ENCODE peak calls at places on chromosomes 5 and 9, in ten cellular contexts. One of them, this sample, is unnamed.
A peak's percentile ranks its signal among the peaks of the same experiment; 100 is the strongest.

GRCh38 chr5:93279292-93279974 is 301.6 kb downstream of the NR2F1-AS1 start:
- DNase-seq in aorta: no peak
- DNase-seq in prostate gland: no peak
- DNase-seq in transverse colon: no peak
- DNase-seq in HCT116: no peak
- DNase-seq in testis: no peak
- DNase-seq in body of pancreas: no peak
- DNase-seq in adipocyte: peak; percentile 19
- DNase-seq in small intestine: no peak
- DNase-seq in foreskin fibroblast: no peak
- DNase-seq in this sample: no peak

GRCh38 chr5:134600600-134600999 is 32.0 kb downstream of the SAR1B start:
- DNase-seq in aorta: no peak
- DNase-seq in prostate gland: no peak
- DNase-seq in transverse colon: no peak
- DNase-seq in HCT116: no peak
- DNase-seq in testis: no peak
- DNase-seq in body of pancreas: no peak
- DNase-seq in adipocyte: peak; percentile 60
- DNase-seq in small intestine: no peak
- DNase-seq in foreskin fibroblast: peak; percentile 62
- DNase-seq in this sample: no peak

GRCh38 chr9:106862946-106863740 is at the start of gene ZNF462:
- DNase-seq in aorta: peak; percentile 50
- DNase-seq in prostate gland: peak; percentile 56
- DNase-seq in transverse colon: peak; percentile 47
- DNase-seq in HCT116: no peak
- DNase-seq in testis: peak; percentile 64
- DNase-seq in body of pancreas: peak; percentile 31
- DNase-seq in adipocyte: peak; percentile 85
- DNase-seq in small intestine: peak; percentile 56
- DNase-seq in foreskin fibroblast: no peak
- DNase-seq in this sample: no peak

GRCh38 chr5:74201334-74202081 is 439.0 kb downstream of the ENC1 start:
- DNase-seq in aorta: peak; percentile 61
- DNase-seq in prostate gland: no peak
- DNase-seq in transverse colon: no peak
- DNase-seq in HCT116: no peak
- DNase-seq in testis: peak; percentile 42
- DNase-seq in body of pancreas: peak; percentile 79
- DNase-seq in adipocyte: no peak
- DNase-seq in small intestine: peak; percentile 83
- DNase-seq in foreskin fibroblast: no peak
- DNase-seq in this sample: peak; percentile 86

GRCh38 chr5:112154940-112155686 is 264.0 kb downstream of the EPB41L4A start:
- DNase-seq in aorta: no peak
- DNase-seq in prostate gland: no peak
- DNase-seq in transverse colon: no peak
- DNase-seq in HCT116: no peak
- DNase-seq in testis: no peak
- DNase-seq in body of pancreas: no peak
- DNase-seq in adipocyte: no peak
- DNase-seq in small intestine: no peak
- DNase-seq in foreskin fibroblast: peak; percentile 26
- DNase-seq in this sample: no peak

GRCh38 chr9:127991017-127991756 is 10.4 kb upstream of the EEIG1 start:
- DNase-seq in aorta: no peak
- DNase-seq in prostate gland: no peak
- DNase-seq in transverse colon: peak; percentile 87
- DNase-seq in HCT116: no peak
- DNase-seq in testis: no peak
- DNase-seq in body of pancreas: peak; percentile 81
- DNase-seq in adipocyte: no peak
- DNase-seq in small intestine: peak; percentile 98
- DNase-seq in foreskin fibroblast: no peak
- DNase-seq in this sample: no peak

GRCh38 chr5:116229131-116229530 is 144.3 kb downstream of the COMMD10 start:
- DNase-seq in aorta: no peak
- DNase-seq in prostate gland: no peak
- DNase-seq in transverse colon: no peak
- DNase-seq in HCT116: no peak
- DNase-seq in testis: no peak
- DNase-seq in body of pancreas: no peak
- DNase-seq in adipocyte: no peak
- DNase-seq in small intestine: no peak
- DNase-seq in foreskin fibroblast: no peak
- DNase-seq in this sample: no peak

GRCh38 chr9:21995652-21996275 is 1.2 kb downstream of the CDKN2B-AS1 start:
- DNase-seq in aorta: peak; percentile 69
- DNase-seq in prostate gland: no peak
- DNase-seq in transverse colon: peak; percentile 45
- DNase-seq in HCT116: no peak
- DNase-seq in testis: peak; percentile 59
- DNase-seq in body of pancreas: peak; percentile 30
- DNase-seq in adipocyte: peak; percentile 88
- DNase-seq in small intestine: peak; percentile 41
- DNase-seq in foreskin fibroblast: no peak
- DNase-seq in this sample: no peak

DNA sequence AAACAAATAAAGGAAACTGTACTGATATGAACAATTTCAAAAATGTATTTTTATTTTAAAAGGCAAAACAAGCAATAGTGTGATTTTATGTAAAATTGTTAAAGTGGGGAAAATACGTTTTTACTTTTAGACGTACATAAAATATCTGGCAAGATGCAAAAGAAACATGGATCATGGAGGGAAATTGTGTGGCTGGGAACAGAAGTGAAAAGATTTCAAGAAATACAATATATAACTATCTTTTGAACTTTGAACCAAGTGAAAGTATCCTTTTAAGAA is 1.5 kb upstream of the ZNF367 start:
- DNase-seq in aorta: no peak
- DNase-seq in prostate gland: no peak
- DNase-seq in transverse colon: no peak
- DNase-seq in HCT116: no peak
- DNase-seq in testis: no peak
- DNase-seq in body of pancreas: no peak
- DNase-seq in adipocyte: peak; percentile 4
- DNase-seq in small intestine: peak; percentile 15
- DNase-seq in foreskin fibroblast: no peak
- DNase-seq in this sample: no peak
- H3K4me3 ChIP-seq in aorta: no peak overlapping the region
- H3K4me3 ChIP-seq in prostate gland: peak overlapping the region; percentile 77
- H3K4me3 ChIP-seq in transverse colon: peak overlapping the region; percentile 76
- H3K4me3 ChIP-seq in HCT116: peak overlapping the region; percentile 73
- H3K4me3 ChIP-seq in testis: peak overlapping the region; percentile 80
- H3K4me3 ChIP-seq in body of pancreas: no peak overlapping the region
- H3K4me3 ChIP-seq in adipocyte: peak overlapping the region; percentile 91
- H3K4me3 ChIP-seq in small intestine: no peak overlapping the region
- H3K4me3 ChIP-seq in foreskin fibroblast: peak overlapping the region; percentile 74
- H3K4me3 ChIP-seq in this sample: peak overlapping the region; percentile 78

GRCh38 chr9:137029058-137029922 is 1.3 kb upstream of the ABCA2 start:
- DNase-seq in aorta: peak; percentile 89
- DNase-seq in prostate gland: peak; percentile 53
- DNase-seq in transverse colon: peak; percentile 86
- DNase-seq in HCT116: no peak
- DNase-seq in testis: peak; percentile 83
- DNase-seq in body of pancreas: peak; percentile 76
- DNase-seq in adipocyte: peak; percentile 86
- DNase-seq in small intestine: peak; percentile 60
- DNase-seq in foreskin fibroblast: peak; percentile 35
- DNase-seq in this sample: no peak

GRCh38 chr9:137031904-137032639 is at the start of gene FUT7:
- DNase-seq in aorta: no peak
- DNase-seq in prostate gland: no peak
- DNase-seq in transverse colon: no peak
- DNase-seq in HCT116: no peak
- DNase-seq in testis: no peak
- DNase-seq in body of pancreas: no peak
- DNase-seq in adipocyte: no peak
- DNase-seq in small intestine: peak; percentile 57
- DNase-seq in foreskin fibroblast: no peak
- DNase-seq in this sample: no peak

GRCh38 chr9:137030528-137030927 is 1.4 kb downstream of the FUT7 start:
- DNase-seq in aorta: no peak
- DNase-seq in prostate gland: no peak
- DNase-seq in transverse colon: no peak
- DNase-seq in HCT116: no peak
- DNase-seq in testis: no peak
- DNase-seq in body of pancreas: no peak
- DNase-seq in adipocyte: no peak
- DNase-seq in small intestine: no peak
- DNase-seq in foreskin fibroblast: no peak
- DNase-seq in this sample: no peak

GRCh38 chr9:137030006-137030405 is 1.9 kb downstream of the FUT7 start:
- DNase-seq in aorta: no peak
- DNase-seq in prostate gland: no peak
- DNase-seq in transverse colon: no peak
- DNase-seq in HCT116: no peak
- DNase-seq in testis: no peak
- DNase-seq in body of pancreas: no peak
- DNase-seq in adipocyte: no peak
- DNase-seq in small intestine: no peak
- DNase-seq in foreskin fibroblast: no peak
- DNase-seq in this sample: no peak

DNA sequence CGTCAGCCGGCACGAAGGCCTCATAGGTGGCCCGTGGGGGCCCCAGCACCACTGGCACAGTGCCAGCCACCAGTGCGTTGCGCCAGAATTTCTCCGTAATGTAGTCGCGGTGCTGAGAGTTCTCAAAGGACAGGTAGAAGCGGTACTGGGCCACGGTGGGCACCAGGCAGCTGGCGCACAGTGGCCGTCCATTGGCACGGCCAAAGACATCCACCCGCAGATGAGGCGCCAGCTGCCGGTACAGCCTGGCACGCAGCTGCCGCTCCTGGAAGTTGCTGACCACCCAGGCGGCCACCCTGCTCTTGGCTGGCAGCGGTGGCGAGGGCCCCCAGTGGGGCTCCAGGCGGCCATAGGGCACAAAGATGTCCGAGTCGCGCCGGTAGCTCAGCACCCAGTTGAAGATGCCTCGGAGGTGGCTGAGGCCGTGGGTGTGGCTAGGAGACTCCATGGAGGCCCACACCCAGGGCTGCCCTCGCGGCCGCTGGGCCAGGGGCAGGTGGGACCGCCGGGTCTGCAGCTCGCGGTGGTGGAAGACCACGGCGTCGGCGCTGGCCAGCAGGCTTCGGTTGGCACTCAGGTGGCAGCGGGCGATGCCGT is 859 bp downstream of the FUT7 start:
- DNase-seq in aorta: no peak
- DNase-seq in prostate gland: no peak
- DNase-seq in transverse colon: no peak
- DNase-seq in HCT116: no peak
- DNase-seq in testis: no peak
- DNase-seq in body of pancreas: no peak
- DNase-seq in adipocyte: no peak
- DNase-seq in small intestine: no peak
- DNase-seq in foreskin fibroblast: no peak
- DNase-seq in this sample: no peak
- H3K4me3 ChIP-seq in aorta: no peak overlapping the region
- H3K4me3 ChIP-seq in prostate gland: no peak overlapping the region
- H3K4me3 ChIP-seq in transverse colon: no peak overlapping the region
- H3K4me3 ChIP-seq in HCT116: no peak overlapping the region
- H3K4me3 ChIP-seq in testis: no peak overlapping the region
- H3K4me3 ChIP-seq in body of pancreas: no peak overlapping the region
- H3K4me3 ChIP-seq in adipocyte: no peak overlapping the region
- H3K4me3 ChIP-seq in small intestine: no peak overlapping the region
- H3K4me3 ChIP-seq in foreskin fibroblast: no peak overlapping the region
- H3K4me3 ChIP-seq in this sample: no peak overlapping the region

GRCh38 chr5:42990892-42991291 is 49.2 kb downstream of the ANXA2R start:
- DNase-seq in aorta: no peak
- DNase-seq in prostate gland: no peak
- DNase-seq in transverse colon: no peak
- DNase-seq in HCT116: no peak
- DNase-seq in testis: no peak
- DNase-seq in body of pancreas: no peak
- DNase-seq in adipocyte: no peak
- DNase-seq in small intestine: no peak
- DNase-seq in foreskin fibroblast: no peak
- DNase-seq in this sample: no peak
- H3K4me3 ChIP-seq in aorta: no peak overlapping the region
- H3K4me3 ChIP-seq in prostate gland: no peak overlapping the region
- H3K4me3 ChIP-seq in transverse colon: no peak overlapping the region
- H3K4me3 ChIP-seq in HCT116: no peak overlapping the region
- H3K4me3 ChIP-seq in testis: peak overlapping the region; percentile 63
- H3K4me3 ChIP-seq in body of pancreas: no peak overlapping the region
- H3K4me3 ChIP-seq in adipocyte: peak overlapping the region; percentile 82
- H3K4me3 ChIP-seq in small intestine: peak overlapping the region; percentile 65
- H3K4me3 ChIP-seq in foreskin fibroblast: no peak overlapping the region
- H3K4me3 ChIP-seq in this sample: peak overlapping the region; percentile 58

DNA sequence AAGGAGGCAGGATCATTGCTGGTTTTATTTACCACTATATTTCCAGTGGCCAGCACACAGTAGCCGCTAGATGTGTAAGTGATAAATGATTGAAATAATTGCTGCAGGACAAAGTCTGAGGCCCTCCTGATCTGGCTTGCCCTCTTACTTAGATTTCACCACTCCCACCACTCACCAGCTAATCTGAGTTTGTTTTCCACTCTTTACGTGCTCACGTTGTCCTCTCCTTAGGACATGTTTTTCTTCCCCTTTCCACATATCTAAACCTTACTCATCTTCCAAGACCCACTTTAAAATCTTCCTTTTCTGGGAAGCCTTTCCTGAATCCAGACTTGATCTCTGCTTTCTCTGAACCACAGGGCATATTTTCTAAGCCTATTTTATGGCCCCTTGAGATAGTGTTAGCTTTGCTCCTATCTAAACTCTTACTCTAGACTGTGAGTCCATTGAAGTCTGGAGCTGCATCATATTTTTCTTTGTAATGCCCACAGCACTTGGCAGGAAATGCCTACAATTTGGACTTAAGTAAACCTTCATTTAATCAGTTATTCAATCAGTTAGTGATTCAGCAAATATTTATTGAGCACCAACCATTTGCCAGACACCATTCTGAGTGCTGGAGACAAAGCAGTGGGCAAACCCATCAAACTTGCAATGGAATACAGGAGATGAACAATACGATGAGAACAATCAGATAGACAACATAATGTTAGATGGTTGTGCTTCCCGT is 2.4 kb downstream of the TLR4 start:
- DNase-seq in aorta: no peak
- DNase-seq in prostate gland: no peak
- DNase-seq in transverse colon: no peak
- DNase-seq in HCT116: no peak
- DNase-seq in testis: no peak
- DNase-seq in body of pancreas: no peak
- DNase-seq in adipocyte: no peak
- DNase-seq in small intestine: peak; percentile 19
- DNase-seq in foreskin fibroblast: no peak
- DNase-seq in this sample: no peak
- H3K4me3 ChIP-seq in aorta: no peak overlapping the region
- H3K4me3 ChIP-seq in prostate gland: no peak overlapping the region
- H3K4me3 ChIP-seq in transverse colon: peak overlapping the region; percentile 11
- H3K4me3 ChIP-seq in HCT116: no peak overlapping the region
- H3K4me3 ChIP-seq in testis: peak overlapping the region; percentile 8
- H3K4me3 ChIP-seq in body of pancreas: no peak overlapping the region
- H3K4me3 ChIP-seq in adipocyte: peak overlapping the region; percentile 88
- H3K4me3 ChIP-seq in small intestine: no peak overlapping the region
- H3K4me3 ChIP-seq in foreskin fibroblast: peak overlapping the region; percentile 19
- H3K4me3 ChIP-seq in this sample: peak overlapping the region; percentile 52

This sample was measured in esophagus muscularis mucosa.